ENCODE peak calls at places on chromosomes 11 and 22, in seven cellular contexts. Y is pancreas; R is NT2/D1; L is naive thymus-derived CD4-positive, alpha-beta T cell; U is K562; V is astrocyte; Q is left ventricle myocardium inferior. Z is an unnamed sample. For H3K27me3 and H3K4me1, the result is how much of the 10 kb centered on the place peaks cover.

GRCh38 chr11:21430532-21430931 is 761.1 kb downstream of the NELL1 start:
- DNase-seq in Q (no peak), R (no peak), Y (no peak), V (no peak), L (no peak), U (no peak), Z (no peak)

GRCh38 chr11:77031599-77031998 is 2.6 kb upstream of the B3GNT6 start:
- DNase-seq in Q (no peak), L (no peak), R (no peak), V (no peak), Y (no peak), U (no peak), Z (no peak)

GRCh38 chr11:1553808-1554594 is 18.1 kb downstream of the DUSP8 start:
- DNase-seq in V (no peak), R (no peak), Q (no peak), Y (peak), L (no peak), U (no peak), Z (no peak)

GRCh38 chr11:64869571-64870175 is 8.7 kb downstream of the EHD1 start:
- DNase-seq in Y (no peak), Q (no peak), V (no peak), R (no peak), L (no peak), U (no peak), Z (no peak)

GRCh38 chr11:16771350-16772140 is 33.1 kb downstream of the C11orf58 start:
- DNase-seq in U (no peak), Q (no peak), L (no peak), R (no peak), Y (no peak), V (no peak), Z (no peak)

GRCh38 chr11:1371836-1372465 is 17.8 kb upstream of the BRSK2 start:
- DNase-seq in L (no peak), Q (no peak), R (no peak), V (no peak), U (no peak), Y (no peak), Z (no peak)

GRCh38 chr11:63511349-63511748 is 5.5 kb downstream of the LGALS12 start:
- DNase-seq in L (no peak), V (no peak), Q (no peak), U (no peak), Y (no peak), R (no peak), Z (no peak)

GRCh38 chr11:63564785-63565350 is 1.7 kb upstream of the PLAAT2 start:
- DNase-seq in V (no peak), Y (no peak), Q (no peak), U (no peak), L (no peak), R (no peak), Z (no peak)

GRCh38 chr11:26187639-26188038 is 144.3 kb upstream of the ANO3 start:
- DNase-seq in U (no peak), V (peak), Y (no peak), L (no peak), Q (no peak), R (no peak), Z (no peak)

GRCh38 chr22:47060718-47061117 is 298.3 kb downstream of the TBC1D22A start:
- DNase-seq in Y (no peak), V (no peak), L (no peak), U (no peak), Q (peak), R (no peak), Z (no peak)

GRCh38 chr11:11000546-11001283 is 142.9 kb upstream of the ZBED5 start:
- DNase-seq in Q (no peak), L (no peak), Y (no peak), V (no peak), R (no peak), U (no peak), Z (no peak)

GRCh38 chr11:76667856-76668255 is 2.7 kb downstream of the LRRC32 start:
- DNase-seq in Y (no peak), L (no peak), R (no peak), Q (no peak), V (no peak), U (no peak), Z (no peak)

GRCh38 chr22:36258750-36259619 is 6.1 kb downstream of the APOL1 start:
- DNase-seq in L (no peak), Q (peak), Y (no peak), U (peak), R (no peak), V (no peak), Z (no peak)

GRCh38 chr22:26975865-26976264 is 318.5 kb downstream of the MIAT start:
- DNase-seq in L (no peak), V (no peak), R (no peak), U (no peak), Y (no peak), Q (no peak), Z (no peak)

GRCh38 chr11:89491141-89491690 is at the start of gene NOX4:
- DNase-seq in Y (no peak), U (no peak), L (no peak), Q (peak), R (peak), V (peak), Z (no peak)

GRCh38 chr22:45678961-45679912 is 7.6 kb downstream of the ATXN10 start:
- DNase-seq in Y (no peak), U (no peak), V (peak), Q (no peak), L (no peak), R (no peak), Z (no peak)

GRCh38 chr11:103631841-103632240 is 404.6 kb upstream of the DDI1 start:
- DNase-seq in V (no peak), L (no peak), U (no peak), Q (no peak), Y (no peak), R (no peak), Z (no peak)

GRCh38 chr22:49209452-49210195 is 618.0 kb downstream of the BRD1 start:
- DNase-seq in L (no peak), Y (no peak), U (no peak), R (no peak), V (no peak), Q (peak), Z (no peak)

GRCh38 chr22:17086301-17086700 is 1.5 kb downstream of the IL17RA start:
- DNase-seq in R (no peak), L (peak), Y (no peak), V (no peak), Q (no peak), U (no peak), Z (peak)

GRCh38 chr11:1055990-1056771 is 18.5 kb upstream of the MUC2 start:
- DNase-seq in Y (no peak), V (no peak), Q (no peak), U (no peak), L (no peak), R (no peak), Z (no peak)

GRCh38 chr11:129703846-129704245 is 111.8 kb upstream of the TMEM45B start:
- DNase-seq in Q (no peak), U (no peak), V (no peak), R (no peak), L (no peak), Y (no peak), Z (no peak)

GRCh38 chr11:726278-726915 is 20.4 kb downstream of the EPS8L2 start:
- DNase-seq in U (peak), V (peak), L (peak), Q (no peak), Y (peak), R (no peak), Z (peak)

GRCh38 chr11:70567680-70568503 is 169.6 kb downstream of the CTTN start:
- DNase-seq in U (no peak), Y (no peak), V (peak), L (no peak), Q (peak), R (peak), Z (no peak)

GRCh38 chr22:47394504-47395440 is 632.3 kb downstream of the TBC1D22A start:
- DNase-seq in Y (no peak), R (no peak), V (no peak), Q (no peak), L (no peak), U (no peak), Z (no peak)

GRCh38 chr11:73585834-73586575 is 11.9 kb downstream of the FAM168A start:
- DNase-seq in Y (no peak), L (no peak), Q (no peak), R (no peak), V (peak), U (no peak), Z (no peak)

GRCh38 chr11:48020092-48020755 is 39.9 kb downstream of the PTPRJ start:
- DNase-seq in V (no peak), U (no peak), L (no peak), Y (no peak), Q (no peak), R (no peak), Z (peak)

GRCh38 chr22:20794132-20794990 is 20.4 kb downstream of the SERPIND1 start:
- DNase-seq in L (no peak), U (peak), Q (no peak), Y (no peak), R (no peak), V (no peak), Z (no peak)

GRCh38 chr11:12838463-12839120 is 164.4 kb downstream of the TEAD1 start:
- DNase-seq in R (no peak), U (no peak), Y (no peak), Q (no peak), V (no peak), L (no peak), Z (no peak)

GRCh38 chr11:67295846-67296245 is 6.7 kb downstream of the ANKRD13D start:
- DNase-seq in Q (no peak), R (no peak), L (peak), V (no peak), Y (no peak), U (no peak), Z (no peak)
- H3K27me3 ChIP-seq in Q (under half), R (under half), L (under half), V (under half), Y (under half), U (under half), Z (under half)

DNA sequence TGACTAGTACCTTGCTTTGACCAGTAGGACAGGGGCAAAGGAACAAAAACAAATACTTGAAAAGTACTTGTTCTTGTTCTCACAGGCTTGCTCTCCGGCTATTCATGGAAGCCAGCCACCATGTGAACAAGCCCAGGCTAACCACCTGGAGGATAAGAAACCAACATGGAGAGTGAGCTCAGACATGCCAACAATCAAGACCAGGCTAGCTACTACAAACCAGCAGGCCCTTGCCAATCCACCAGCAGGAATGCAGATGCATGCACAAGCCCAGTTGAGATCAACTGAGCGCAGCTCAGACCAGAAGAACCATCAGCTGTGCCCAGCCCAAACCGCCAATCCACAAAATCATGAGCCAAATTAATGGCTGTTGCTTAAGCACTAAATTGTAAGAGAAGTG is 180.1 kb upstream of the ISX start:
- DNase-seq in V (no peak), Y (no peak), L (no peak), Q (no peak), U (no peak), R (no peak), Z (no peak)
- H3K4me1 ChIP-seq in V (under half), Y (under half), L (under half), Q (under half), U (under half), R (under half), Z (under half)

GRCh38 chr22:25908755-25909154 is 166.8 kb downstream of the MYO18B start:
- DNase-seq in Q (no peak), Y (no peak), R (no peak), U (no peak), L (no peak), V (no peak), Z (no peak)
- H3K27me3 ChIP-seq in Q (under half), Y (under half), R (under half), U (under half), L (under half), V (under half), Z (under half)

GRCh38 chr11:6610591-6610990 is 1.4 kb downstream of the TAF10 start:
- DNase-seq in L (no peak), U (no peak), V (no peak), Q (no peak), R (no peak), Y (peak), Z (no peak)

GRCh38 chr11:6611092-6612007 is 666 bp downstream of the TAF10 start:
- DNase-seq in V (no peak), L (no peak), Y (peak), U (peak), R (no peak), Q (peak), Z (peak)

GRCh38 chr11:6608726-6609501 is 3.1 kb downstream of the TAF10 start:
- DNase-seq in L (no peak), U (no peak), R (no peak), V (no peak), Y (no peak), Q (no peak), Z (no peak)

GRCh38 chr11:6608011-6608410 is 4.0 kb downstream of the TAF10 start:
- DNase-seq in Y (no peak), U (no peak), L (no peak), V (no peak), R (no peak), Q (no peak), Z (no peak)

GRCh38 chr11:6609502-6610015 is 2.5 kb downstream of the TAF10 start:
- DNase-seq in U (no peak), V (no peak), R (no peak), Y (no peak), Q (no peak), L (no peak), Z (no peak)
- H3K4me1 ChIP-seq in U (under half), V (half or more), R (under half), Y (under half), Q (half or more), L (half or more), Z (half or more)

GRCh38 chr22:23786752-23787599 is at the start of gene SMARCB1:
- DNase-seq in L (peak), Y (peak), Q (peak), R (peak), U (peak), V (peak), Z (peak)

GRCh38 chr22:23786261-23786710 is 480 bp upstream of the SMARCB1 start:
- DNase-seq in R (no peak), V (no peak), L (peak), Q (no peak), Y (no peak), U (no peak), Z (no peak)

GRCh38 chr22:23787600-23787896 is 782 bp downstream of the SMARCB1 start:
- DNase-seq in Y (no peak), L (no peak), V (no peak), U (no peak), Q (no peak), R (no peak), Z (no peak)

GRCh38 chr22:23789121-23789520 is 2.4 kb downstream of the SMARCB1 start:
- DNase-seq in Q (no peak), R (no peak), V (no peak), U (no peak), Y (no peak), L (no peak), Z (no peak)

DNA sequence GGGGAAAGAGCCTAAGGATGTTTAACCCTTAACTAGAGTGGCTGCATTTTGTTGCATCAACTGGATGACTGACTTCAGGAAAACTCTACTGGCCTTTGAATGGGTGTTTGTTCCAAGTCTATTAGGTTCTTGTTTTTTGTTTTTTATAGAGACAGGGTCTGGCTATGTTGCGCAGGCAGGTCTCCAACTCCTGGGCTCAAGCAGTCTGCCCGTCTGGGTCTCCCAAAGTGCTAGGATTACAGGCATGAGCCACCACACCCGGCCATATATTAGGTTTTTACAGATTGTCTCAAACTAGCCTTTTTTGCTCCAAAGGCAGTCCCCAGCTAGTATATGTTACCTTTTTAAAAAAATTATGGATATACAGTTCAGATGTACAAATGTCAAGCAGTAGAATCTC is 1.1 kb downstream of the SMARCB1 start:
- DNase-seq in Q (no peak), Y (no peak), R (no peak), L (no peak), U (no peak), V (no peak), Z (no peak)
- H3K27me3 ChIP-seq in Q (under half), Y (under half), R (under half), L (under half), U (under half), V (under half), Z (under half)

DNA sequence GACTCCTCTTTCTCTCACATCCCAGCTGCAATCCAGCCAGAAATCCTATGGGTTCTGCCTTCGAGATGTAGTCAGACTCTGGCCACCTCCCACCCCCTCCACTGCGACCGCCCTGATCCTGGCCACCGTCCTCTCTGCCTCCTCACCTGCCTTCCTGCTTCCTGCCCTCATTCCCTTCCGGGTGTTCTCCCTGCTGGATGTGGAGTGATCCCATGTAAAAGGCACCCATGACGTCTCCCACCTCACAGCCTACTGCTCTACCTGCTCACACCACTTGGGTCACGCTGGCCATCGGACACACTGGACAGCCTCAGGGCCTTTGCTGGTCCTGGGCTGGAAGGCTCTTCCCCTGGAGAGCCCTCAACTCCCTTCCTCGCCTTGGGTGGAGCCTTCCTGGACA is 33.7 kb upstream of the CD5 start:
- DNase-seq in R (no peak), V (no peak), U (no peak), L (no peak), Y (no peak), Q (no peak), Z (no peak)
- H3K4me1 ChIP-seq in R (under half), V (under half), U (under half), L (under half), Y (under half), Q (under half), Z (half or more)

DNA sequence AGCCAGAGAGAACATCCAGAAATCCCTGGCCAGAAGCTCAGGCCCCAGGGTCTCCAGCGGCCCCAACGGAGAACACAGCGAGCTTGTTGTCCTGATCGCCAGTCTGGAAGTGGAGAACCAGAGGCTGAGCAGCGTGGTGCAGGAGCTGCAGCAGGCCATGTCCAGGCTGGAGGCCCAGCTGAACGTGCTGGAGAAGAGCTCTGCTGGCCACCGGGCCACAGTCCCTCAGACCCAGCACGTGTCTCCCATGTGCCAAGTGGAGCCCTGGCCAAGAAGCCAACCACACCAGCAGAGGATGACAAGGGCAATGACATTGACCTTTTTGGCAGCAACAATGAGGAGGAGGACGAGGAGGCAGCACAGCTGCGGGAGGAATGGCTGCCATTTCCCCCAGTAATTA is 20.6 kb upstream of the SCGB1D1 start:
- DNase-seq in Q (peak), V (no peak), Y (no peak), L (no peak), U (no peak), R (no peak), Z (no peak)
- H3K27me3 ChIP-seq in Q (half or more), V (under half), Y (under half), L (under half), U (half or more), R (under half), Z (under half)

DNA sequence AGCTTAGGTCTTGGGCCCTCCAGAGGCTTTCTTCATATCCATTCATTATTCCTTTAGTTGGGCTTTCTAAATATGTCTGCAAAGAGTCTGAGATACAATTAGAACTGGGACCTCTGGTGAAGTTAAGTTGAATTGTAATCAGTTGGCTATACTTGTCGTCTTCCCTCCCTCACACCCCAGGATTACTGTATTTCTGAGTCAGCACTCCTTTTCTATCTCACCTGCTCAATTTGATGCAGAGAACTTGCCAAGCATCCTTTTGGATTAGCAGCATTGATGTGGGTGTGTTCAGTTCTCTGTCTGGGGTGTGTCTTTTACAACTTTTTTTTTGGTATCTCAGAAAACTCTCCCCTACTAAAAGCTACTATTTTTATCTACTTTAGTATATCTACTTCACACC is 15.0 kb downstream of the CTNND1 start:
- DNase-seq in Y (no peak), L (no peak), V (no peak), Q (no peak), U (no peak), R (no peak), Z (no peak)
- H3K4me1 ChIP-seq in Y (half or more), L (under half), V (half or more), Q (half or more), U (under half), R (under half), Z (under half)

Z was measured in CD4-positive, alpha-beta memory T cell.